ENCODE peak calls at places on chromosomes 16 and 17, in four cellular contexts. One of them, this sample, is unnamed.

GRCh38 chr17:29581583-29582253 is 7.7 kb downstream of the GIT1 start:
- DNase-seq in GM12891: no peak
- DNase-seq in GM12878: no peak
- DNase-seq in K562: no peak
- DNase-seq in this sample: no peak

GRCh38 chr17:1959871-1960569 is 65.1 kb downstream of the RTN4RL1 start:
- DNase-seq in GM12891: no peak
- DNase-seq in GM12878: no peak
- DNase-seq in K562: no peak
- DNase-seq in this sample: no peak

GRCh38 chr17:81309140-81309858 is 14.2 kb upstream of the SLC38A10 start:
- DNase-seq in GM12891: no peak
- DNase-seq in GM12878: no peak
- DNase-seq in K562: peak
- DNase-seq in this sample: peak

GRCh38 chr17:64622931-64623654 is 39.0 kb downstream of the SMURF2 start:
- DNase-seq in GM12891: no peak
- DNase-seq in GM12878: no peak
- DNase-seq in K562: no peak
- DNase-seq in this sample: no peak

GRCh38 chr17:7476474-7476873 is 3.0 kb downstream of the ZBTB4 start:
- DNase-seq in GM12891: no peak
- DNase-seq in GM12878: no peak
- DNase-seq in K562: peak
- DNase-seq in this sample: no peak

GRCh38 chr17:75313941-75314550 is 24.8 kb upstream of the SLC25A19 start:
- DNase-seq in GM12891: peak
- DNase-seq in GM12878: no peak
- DNase-seq in K562: no peak
- DNase-seq in this sample: peak

GRCh38 chr17:61634942-61635538 is 44.0 kb upstream of the NACA2 start:
- DNase-seq in GM12891: no peak
- DNase-seq in GM12878: no peak
- DNase-seq in K562: no peak
- DNase-seq in this sample: no peak

GRCh38 chr16:19718624-19718965 is 524 bp downstream of the IQCK start:
- DNase-seq in GM12891: no peak
- DNase-seq in GM12878: no peak
- DNase-seq in K562: peak
- DNase-seq in this sample: peak

GRCh38 chr17:38338535-38338934 is 5.2 kb downstream of the GPR179 start:
- DNase-seq in GM12891: no peak
- DNase-seq in GM12878: no peak
- DNase-seq in K562: no peak
- DNase-seq in this sample: no peak

GRCh38 chr16:30941600-30942420 is 7.1 kb upstream of the ORAI3 start:
- DNase-seq in GM12891: peak
- DNase-seq in GM12878: no peak
- DNase-seq in K562: peak
- DNase-seq in this sample: peak

GRCh38 chr17:44363613-44364159 is at the start of gene FAM171A2:
- DNase-seq in GM12891: peak
- DNase-seq in GM12878: no peak
- DNase-seq in K562: peak
- DNase-seq in this sample: no peak

GRCh38 chr16:55703003-55704001 is 47.5 kb downstream of the SLC6A2 start:
- DNase-seq in GM12891: no peak
- DNase-seq in GM12878: no peak
- DNase-seq in K562: peak
- DNase-seq in this sample: peak

GRCh38 chr17:31392002-31392855 is 754 bp downstream of the RAB11FIP4 start:
- DNase-seq in GM12891: no peak
- DNase-seq in GM12878: no peak
- DNase-seq in K562: no peak
- DNase-seq in this sample: no peak

GRCh38 chr17:64491034-64491860 is 5.6 kb downstream of the POLG2 start:
- DNase-seq in GM12891: no peak
- DNase-seq in GM12878: no peak
- DNase-seq in K562: peak
- DNase-seq in this sample: peak

GRCh38 chr16:86391987-86392386 is 118.3 kb upstream of the FOXF1 start:
- DNase-seq in GM12891: no peak
- DNase-seq in GM12878: no peak
- DNase-seq in K562: no peak
- DNase-seq in this sample: no peak

GRCh38 chr17:48995871-48996695 is 1.1 kb upstream of the IGF2BP1 start:
- DNase-seq in GM12891: no peak
- DNase-seq in GM12878: no peak
- DNase-seq in K562: peak
- DNase-seq in this sample: peak

GRCh38 chr17:61015966-61016365 is 338.3 kb downstream of the BCAS3 start:
- DNase-seq in GM12891: no peak
- DNase-seq in GM12878: no peak
- DNase-seq in K562: no peak
- DNase-seq in this sample: no peak

GRCh38 chr16:88385112-88385594 is 2.4 kb downstream of the ZNF469 start:
- DNase-seq in GM12891: no peak
- DNase-seq in GM12878: no peak
- DNase-seq in K562: no peak
- DNase-seq in this sample: no peak

GRCh38 chr17:5422505-5422904 is 2.5 kb downstream of the RPAIN start:
- DNase-seq in GM12891: no peak
- DNase-seq in GM12878: no peak
- DNase-seq in K562: no peak
- DNase-seq in this sample: no peak

GRCh38 chr17:78474631-78475146 is 96.2 kb downstream of the PGS1 start:
- DNase-seq in GM12891: no peak
- DNase-seq in GM12878: peak
- DNase-seq in K562: no peak
- DNase-seq in this sample: no peak

GRCh38 chr16:79653337-79654000 is 52.9 kb upstream of the MAF start:
- DNase-seq in GM12891: no peak
- DNase-seq in GM12878: no peak
- DNase-seq in K562: no peak
- DNase-seq in this sample: no peak

GRCh38 chr17:34248807-34249496 is 6.1 kb upstream of the CCL2 start:
- DNase-seq in GM12891: no peak
- DNase-seq in GM12878: no peak
- DNase-seq in K562: no peak
- DNase-seq in this sample: peak

GRCh38 chr16:72256398-72257048 is 84.6 kb upstream of the PMFBP1 start:
- DNase-seq in GM12891: no peak
- DNase-seq in GM12878: no peak
- DNase-seq in K562: no peak
- DNase-seq in this sample: no peak

GRCh38 chr16:79372504-79373184 is 227.9 kb downstream of the MAF start:
- DNase-seq in GM12891: no peak
- DNase-seq in GM12878: no peak
- DNase-seq in K562: no peak
- DNase-seq in this sample: no peak

GRCh38 chr17:10875411-10875810 is 37.5 kb upstream of the PIRT start:
- DNase-seq in GM12891: no peak
- DNase-seq in GM12878: no peak
- DNase-seq in K562: peak
- DNase-seq in this sample: no peak

GRCh38 chr17:1776328-1776727 is 14.5 kb downstream of the SERPINF1 start:
- DNase-seq in GM12891: no peak
- DNase-seq in GM12878: no peak
- DNase-seq in K562: no peak
- DNase-seq in this sample: no peak

GRCh38 chr16:4894276-4895150 is 42.4 kb downstream of the PPL start:
- DNase-seq in GM12891: no peak
- DNase-seq in GM12878: no peak
- DNase-seq in K562: peak
- DNase-seq in this sample: no peak

GRCh38 chr16:31487720-31488629 is 5.1 kb downstream of the SLC5A2 start:
- DNase-seq in GM12891: peak
- DNase-seq in GM12878: no peak
- DNase-seq in K562: no peak
- DNase-seq in this sample: peak

GRCh38 chr16:28496844-28497243 is 2.4 kb downstream of the APOBR start:
- DNase-seq in GM12891: no peak
- DNase-seq in GM12878: no peak
- DNase-seq in K562: no peak
- DNase-seq in this sample: no peak

GRCh38 chr16:29962344-29962994 is 590 bp downstream of the TMEM219 start:
- DNase-seq in GM12891: no peak
- DNase-seq in GM12878: no peak
- DNase-seq in K562: peak
- DNase-seq in this sample: peak

GRCh38 chr17:82658796-82659452 is 10.7 kb upstream of the WDR45B start:
- DNase-seq in GM12891: no peak
- DNase-seq in GM12878: no peak
- DNase-seq in K562: no peak
- DNase-seq in this sample: no peak

GRCh38 chr16:56933266-56933619 is 1.3 kb downstream of the HERPUD1 start:
- DNase-seq in GM12891: no peak
- DNase-seq in GM12878: no peak
- DNase-seq in K562: no peak
- DNase-seq in this sample: no peak

GRCh38 chr17:55451203-55451641 is 29.6 kb upstream of the MMD start:
- DNase-seq in GM12891: no peak
- DNase-seq in GM12878: no peak
- DNase-seq in K562: peak
- DNase-seq in this sample: no peak

GRCh38 chr17:74045608-74046007 is 157.9 kb upstream of the RPL38 start:
- DNase-seq in GM12891: no peak
- DNase-seq in GM12878: no peak
- DNase-seq in K562: no peak
- DNase-seq in this sample: no peak

GRCh38 chr16:21033264-21033663 is 117.4 kb downstream of the DNAH3 start:
- DNase-seq in GM12891: no peak
- DNase-seq in GM12878: no peak
- DNase-seq in K562: no peak
- DNase-seq in this sample: no peak

GRCh38 chr17:39191750-39192510 is 5.5 kb downstream of the CACNB1 start:
- DNase-seq in GM12891: no peak
- DNase-seq in GM12878: no peak
- DNase-seq in K562: no peak
- DNase-seq in this sample: no peak

GRCh38 chr16:58019866-58020538 is 5.6 kb upstream of the MMP15 start:
- DNase-seq in GM12891: no peak
- DNase-seq in GM12878: no peak
- DNase-seq in K562: no peak
- DNase-seq in this sample: no peak

GRCh38 chr16:58022601-58023371 is 2.8 kb upstream of the MMP15 start:
- DNase-seq in GM12891: no peak
- DNase-seq in GM12878: no peak
- DNase-seq in K562: no peak
- DNase-seq in this sample: no peak

GRCh38 chr16:58021661-58022551 is 3.6 kb upstream of the MMP15 start:
- DNase-seq in GM12891: no peak
- DNase-seq in GM12878: no peak
- DNase-seq in K562: no peak
- DNase-seq in this sample: no peak

GRCh38 chr16:58018803-58019202 is 6.8 kb upstream of the MMP15 start:
- DNase-seq in GM12891: no peak
- DNase-seq in GM12878: no peak
- DNase-seq in K562: no peak
- DNase-seq in this sample: no peak

GRCh38 chr16:58020628-58021521 is 4.7 kb upstream of the MMP15 start:
- DNase-seq in GM12891: no peak
- DNase-seq in GM12878: no peak
- DNase-seq in K562: peak
- DNase-seq in this sample: peak
- TF ChIP-seq SPI1 in GM12891: no peak
- TF ChIP-seq SPI1 in GM12878: no peak
- TF ChIP-seq SPI1 in K562: no peak
- TF ChIP-seq SPI1 in this sample: no peak

GRCh38 chr17:16477255-16477654 is 14.7 kb downstream of the LRRC75A start:
- DNase-seq in GM12891: no peak
- DNase-seq in GM12878: no peak
- DNase-seq in K562: no peak
- DNase-seq in this sample: no peak
- TF ChIP-seq SPI1 in GM12891: no peak
- TF ChIP-seq SPI1 in GM12878: no peak
- TF ChIP-seq SPI1 in K562: no peak
- TF ChIP-seq SPI1 in this sample: no peak

GRCh38 chr17:50090071-50090470 is 5.1 kb upstream of the PDK2 start:
- DNase-seq in GM12891: no peak
- DNase-seq in GM12878: no peak
- DNase-seq in K562: no peak
- DNase-seq in this sample: no peak
- TF ChIP-seq SPI1 in GM12891: no peak
- TF ChIP-seq SPI1 in GM12878: no peak
- TF ChIP-seq SPI1 in K562: no peak
- TF ChIP-seq SPI1 in this sample: no peak

GRCh38 chr17:40463122-40463550 is 19.9 kb downstream of the IGFBP4 start:
- DNase-seq in GM12891: no peak
- DNase-seq in GM12878: no peak
- DNase-seq in K562: no peak
- DNase-seq in this sample: no peak
- TF ChIP-seq SPI1 in GM12891: no peak
- TF ChIP-seq SPI1 in GM12878: no peak
- TF ChIP-seq SPI1 in K562: no peak
- TF ChIP-seq SPI1 in this sample: no peak

GRCh38 chr17:42891539-42892152 is 9.0 kb upstream of the G6PC1 start:
- DNase-seq in GM12891: no peak
- DNase-seq in GM12878: no peak
- DNase-seq in K562: no peak
- DNase-seq in this sample: no peak
- TF ChIP-seq SPI1 in GM12891: no peak
- TF ChIP-seq SPI1 in GM12878: no peak
- TF ChIP-seq SPI1 in K562: no peak
- TF ChIP-seq SPI1 in this sample: no peak